ENCODE peak calls at places on chromosomes 4 and X, in ten cellular contexts. D is head of caudate nucleus; U is NCI-H774; G is stimulated activated naive CD8-positive, alpha-beta T cell treated with anti-CD3 and anti-CD28 coated beads, Interleukin-15, Interleukin-2, amounts not matched to agents 100 U/mL and 50 U/mL, for 24 hours; W is mammary epithelial cell; Z is cardiac muscle cell; T is NCI-H526 treated with DMSO at 0.1 percent for 48 hours; Y is K562; E is stimulated activated CD4-positive, alpha-beta T cell treated with anti-CD3 and anti-CD28 coated beads, Interleukin-15, amount 100 ng/mL, for 1 hour; Q is SW480. C is an unnamed sample.

GRCh38 chrX:107154787-107155620 is 36.4 kb upstream of the RBM41 start:
- DNase-seq in G (peak), T (no peak), W (peak), E (no peak), Q (peak), Y (peak), D (no peak), U (no peak), Z (no peak), C (no peak)

GRCh38 chr4:80566203-80566872 is 230.8 kb downstream of the CFAP299 start:
- DNase-seq in D (no peak), G (no peak), T (peak), Q (peak), U (peak), Y (no peak), Z (no peak), W (no peak), E (no peak), C (no peak)

GRCh38 chr4:130659314-130659713 is 1563.4 kb downstream of the C4orf33 start:
- DNase-seq in Y (no peak), T (no peak), G (no peak), D (no peak), Z (no peak), W (no peak), E (no peak), U (no peak), Q (no peak), C (no peak)

GRCh38 chr4:52643846-52644245 is 15.3 kb downstream of the USP46 start:
- DNase-seq in G (no peak), Z (peak), W (peak), Q (no peak), U (peak), Y (no peak), E (no peak), D (peak), T (no peak), C (no peak)

GRCh38 chr4:21327976-21328700 is 620.4 kb downstream of the KCNIP4 start:
- DNase-seq in U (no peak), E (no peak), W (peak), Y (no peak), Q (no peak), T (no peak), G (no peak), Z (no peak), D (no peak), C (no peak)

GRCh38 chrX:45668686-45669443 is 468.2 kb upstream of the DIPK2B start:
- DNase-seq in D (no peak), U (no peak), W (peak), T (no peak), Y (no peak), Q (peak), Z (peak), E (no peak), G (no peak), C (peak)

GRCh38 chr4:128424524-128425195 is 137.0 kb upstream of the PGRMC2 start:
- DNase-seq in E (no peak), Z (peak), T (no peak), G (no peak), Q (no peak), U (no peak), W (peak), D (no peak), Y (no peak), C (no peak)

GRCh38 chrX:149267878-149268813 is 237.0 kb downstream of the IDS start:
- DNase-seq in Q (no peak), Z (no peak), T (no peak), U (no peak), E (no peak), G (no peak), D (no peak), Y (no peak), W (peak), C (no peak)

GRCh38 chr4:184461711-184462110 is 12.6 kb downstream of the IRF2 start:
- DNase-seq in Y (no peak), W (no peak), U (no peak), E (no peak), Q (no peak), G (no peak), Z (no peak), T (no peak), D (no peak), C (no peak)

GRCh38 chr4:147328756-147329446 is 152.0 kb upstream of the EDNRA start:
- DNase-seq in G (no peak), Q (no peak), Z (no peak), E (no peak), T (no peak), Y (no peak), U (no peak), W (no peak), D (no peak), C (no peak)

GRCh38 chr4:170022211-170022610 is 4.0 kb downstream of the MFAP3L start:
- DNase-seq in T (no peak), D (peak), G (no peak), U (no peak), E (no peak), Z (no peak), Y (no peak), W (no peak), Q (no peak), C (no peak)

GRCh38 chr4:184104419-184105101 is 113.1 kb downstream of the ENPP6 start:
- DNase-seq in U (no peak), T (no peak), Q (no peak), E (no peak), Y (no peak), W (no peak), D (no peak), Z (no peak), G (no peak), C (no peak)

GRCh38 chr4:114163051-114163450 is 183.6 kb upstream of the ARSJ start:
- DNase-seq in Q (no peak), W (no peak), U (no peak), E (no peak), Y (no peak), Z (no peak), G (no peak), T (no peak), D (no peak), C (no peak)

GRCh38 chr4:43754566-43754965 is 694.0 kb downstream of the KCTD8 start:
- DNase-seq in W (no peak), Y (no peak), T (no peak), D (no peak), Q (no peak), G (no peak), E (no peak), U (no peak), Z (no peak), C (no peak)

GRCh38 chr4:73853246-73853704 is at the start of gene PF4V1:
- DNase-seq in D (peak), U (no peak), Q (no peak), Z (peak), G (no peak), Y (no peak), E (no peak), W (no peak), T (no peak), C (no peak)

GRCh38 chr4:79298027-79298426 is 27.8 kb downstream of the NAA11 start:
- DNase-seq in Q (no peak), Y (no peak), E (no peak), W (no peak), D (no peak), U (no peak), G (no peak), T (no peak), Z (no peak), C (no peak)

GRCh38 chr4:94642561-94642866 is 115.2 kb upstream of the BMPR1B start:
- DNase-seq in Q (peak), Z (no peak), W (no peak), Y (no peak), D (no peak), U (no peak), G (no peak), E (no peak), T (peak), C (no peak)

GRCh38 chrX:21838937-21839333 is 482 bp upstream of the MBTPS2 start:
- DNase-seq in E (no peak), W (no peak), Y (no peak), T (peak), Z (peak), D (no peak), Q (peak), G (no peak), U (peak), C (no peak)

GRCh38 chr4:29805245-29805644 is 914.9 kb upstream of the PCDH7 start:
- DNase-seq in E (no peak), Y (no peak), U (no peak), Q (no peak), D (no peak), Z (no peak), T (no peak), W (no peak), G (no peak), C (no peak)

GRCh38 chr4:3677671-3678070 is 88.5 kb upstream of the ADRA2C start:
- DNase-seq in D (no peak), T (no peak), U (no peak), Z (no peak), Q (no peak), Y (no peak), G (no peak), E (no peak), W (no peak), C (no peak)

GRCh38 chr4:56468097-56468422 is 643 bp downstream of the SRP72 start:
- DNase-seq in D (peak), U (no peak), Y (peak), W (peak), Q (peak), T (peak), G (no peak), Z (peak), E (no peak), C (no peak)

GRCh38 chr4:156242390-156242789 is 288.7 kb upstream of the CTSO start:
- DNase-seq in Y (no peak), E (no peak), D (no peak), Q (no peak), W (no peak), Z (peak), U (no peak), T (no peak), G (no peak), C (no peak)

GRCh38 chr4:661231-661630 is 12.8 kb downstream of the ATP5ME start:
- DNase-seq in D (no peak), Y (no peak), E (no peak), U (no peak), T (no peak), Z (no peak), Q (no peak), G (no peak), W (no peak), C (no peak)

GRCh38 chr4:154490589-154491340 is 834 bp downstream of the DCHS2 start:
- DNase-seq in W (no peak), Q (no peak), Z (no peak), D (peak), U (no peak), G (peak), T (no peak), E (no peak), Y (no peak), C (no peak)

GRCh38 chrX:40646489-40647306 is 663 bp downstream of the CXorf38 start:
- DNase-seq in D (peak), Q (peak), T (no peak), U (no peak), Y (peak), Z (peak), W (peak), E (no peak), G (peak), C (no peak)

GRCh38 chr4:165177725-165178666 is 29.4 kb upstream of the KLHL2 start:
- DNase-seq in D (no peak), Q (no peak), Y (no peak), E (no peak), Z (no peak), U (no peak), W (peak), G (no peak), T (no peak), C (no peak)

GRCh38 chrX:151019837-151020236 is 36.7 kb downstream of the HMGB3 start:
- DNase-seq in T (no peak), Y (no peak), G (no peak), Q (no peak), Z (peak), E (no peak), W (peak), U (no peak), D (no peak), C (no peak)

GRCh38 chr4:7963691-7964090 is 24.0 kb upstream of the AFAP1 start:
- DNase-seq in D (no peak), E (no peak), T (no peak), W (no peak), U (no peak), Y (no peak), G (no peak), Z (no peak), Q (no peak), C (no peak)

GRCh38 chrX:150063138-150063518 is 124.8 kb upstream of the EOLA2 start:
- DNase-seq in U (no peak), G (no peak), D (no peak), E (no peak), W (no peak), T (no peak), Y (no peak), Z (no peak), Q (no peak), C (no peak)

GRCh38 chr4:2835978-2836377 is 7.7 kb upstream of the ADD1 start:
- DNase-seq in Y (no peak), D (no peak), T (no peak), Z (no peak), U (no peak), G (no peak), W (no peak), E (no peak), Q (no peak), C (no peak)

GRCh38 chrX:153517421-153517820 is at the start of gene ATP2B3:
- DNase-seq in G (no peak), E (no peak), T (no peak), U (no peak), D (no peak), Z (no peak), W (no peak), Q (no peak), Y (no peak), C (no peak)

GRCh38 chrX:10697552-10697951 is 77.2 kb upstream of the MID1 start:
- DNase-seq in Y (no peak), Q (no peak), U (no peak), D (no peak), E (no peak), T (no peak), Z (no peak), G (no peak), W (no peak), C (no peak)

GRCh38 chr4:95050980-95051688 is 293.4 kb downstream of the BMPR1B start:
- DNase-seq in E (no peak), U (no peak), Q (no peak), T (no peak), Y (no peak), G (no peak), W (no peak), D (peak), Z (no peak), C (no peak)

GRCh38 chr4:57077550-57078311 is 32.5 kb downstream of the IGFBP7 start:
- DNase-seq in D (no peak), E (no peak), W (peak), G (no peak), Y (no peak), U (no peak), Q (peak), Z (peak), T (no peak), C (no peak)